ENCODE peak calls at places on chromosome 4, in seven cellular contexts. One of them, this sample, is unnamed.

GRCh38 chr4:176383273-176384077 is 63.7 kb downstream of the SPCS3 start:
- DNase-seq in GM13976: no peak
- DNase-seq in endothelial cell of umbilical vein: peak
- DNase-seq in fibroblast of lung: peak
- DNase-seq in cardiac muscle cell: peak
- DNase-seq in neural crest cell: no peak
- DNase-seq in right atrium auricular region: no peak
- DNase-seq in this sample: no peak

GRCh38 chr4:114272226-114272625 is 292.8 kb upstream of the ARSJ start:
- DNase-seq in fibroblast of lung: peak
- DNase-seq in neural crest cell: no peak
- DNase-seq in endothelial cell of umbilical vein: peak
- DNase-seq in right atrium auricular region: no peak
- DNase-seq in cardiac muscle cell: peak
- DNase-seq in GM13976: no peak
- DNase-seq in this sample: no peak

GRCh38 chr4:185809517-185810071 is 2.4 kb downstream of the SORBS2 start:
- DNase-seq in right atrium auricular region: no peak
- DNase-seq in cardiac muscle cell: no peak
- DNase-seq in fibroblast of lung: no peak
- DNase-seq in neural crest cell: no peak
- DNase-seq in endothelial cell of umbilical vein: no peak
- DNase-seq in GM13976: no peak
- DNase-seq in this sample: no peak

GRCh38 chr4:98733601-98734000 is 75.2 kb upstream of the TSPAN5 start:
- DNase-seq in cardiac muscle cell: no peak
- DNase-seq in GM13976: no peak
- DNase-seq in endothelial cell of umbilical vein: no peak
- DNase-seq in neural crest cell: no peak
- DNase-seq in right atrium auricular region: no peak
- DNase-seq in fibroblast of lung: no peak
- DNase-seq in this sample: no peak

GRCh38 chr4:4502694-4503311 is 39.0 kb downstream of the STX18 start:
- DNase-seq in neural crest cell: no peak
- DNase-seq in cardiac muscle cell: peak
- DNase-seq in right atrium auricular region: no peak
- DNase-seq in GM13976: peak
- DNase-seq in fibroblast of lung: peak
- DNase-seq in endothelial cell of umbilical vein: peak
- DNase-seq in this sample: no peak

GRCh38 chr4:182752158-182752910 is 164.9 kb downstream of the DCTD start:
- DNase-seq in GM13976: no peak
- DNase-seq in endothelial cell of umbilical vein: peak
- DNase-seq in neural crest cell: no peak
- DNase-seq in right atrium auricular region: no peak
- DNase-seq in cardiac muscle cell: peak
- DNase-seq in fibroblast of lung: no peak
- DNase-seq in this sample: no peak

GRCh38 chr4:1200425-1201035 is 28.1 kb upstream of the SPON2 start:
- DNase-seq in GM13976: no peak
- DNase-seq in endothelial cell of umbilical vein: no peak
- DNase-seq in right atrium auricular region: peak
- DNase-seq in cardiac muscle cell: peak
- DNase-seq in fibroblast of lung: peak
- DNase-seq in neural crest cell: no peak
- DNase-seq in this sample: no peak

GRCh38 chr4:1754336-1754735 is 33.0 kb downstream of the TACC3 start:
- DNase-seq in neural crest cell: no peak
- DNase-seq in GM13976: no peak
- DNase-seq in fibroblast of lung: no peak
- DNase-seq in right atrium auricular region: no peak
- DNase-seq in endothelial cell of umbilical vein: no peak
- DNase-seq in cardiac muscle cell: no peak
- DNase-seq in this sample: no peak

GRCh38 chr4:89152972-89153371 is 41.6 kb downstream of the TIGD2 start:
- DNase-seq in fibroblast of lung: no peak
- DNase-seq in endothelial cell of umbilical vein: no peak
- DNase-seq in cardiac muscle cell: no peak
- DNase-seq in right atrium auricular region: no peak
- DNase-seq in neural crest cell: no peak
- DNase-seq in GM13976: no peak
- DNase-seq in this sample: no peak

GRCh38 chr4:101972791-101973190 is 182.3 kb downstream of the BANK1 start:
- DNase-seq in neural crest cell: no peak
- DNase-seq in GM13976: no peak
- DNase-seq in fibroblast of lung: no peak
- DNase-seq in endothelial cell of umbilical vein: no peak
- DNase-seq in cardiac muscle cell: no peak
- DNase-seq in right atrium auricular region: no peak
- DNase-seq in this sample: no peak

GRCh38 chr4:161815841-161816240 is 348.0 kb downstream of the FSTL5 start:
- DNase-seq in cardiac muscle cell: no peak
- DNase-seq in neural crest cell: no peak
- DNase-seq in GM13976: no peak
- DNase-seq in right atrium auricular region: no peak
- DNase-seq in endothelial cell of umbilical vein: no peak
- DNase-seq in fibroblast of lung: no peak
- DNase-seq in this sample: no peak

GRCh38 chr4:41212221-41213203 is 1.8 kb downstream of the APBB2 start:
- DNase-seq in neural crest cell: no peak
- DNase-seq in fibroblast of lung: peak
- DNase-seq in GM13976: peak
- DNase-seq in right atrium auricular region: no peak
- DNase-seq in endothelial cell of umbilical vein: peak
- DNase-seq in cardiac muscle cell: peak
- DNase-seq in this sample: peak

GRCh38 chr4:119728692-119729593 is 100.3 kb upstream of the PDE5A start:
- DNase-seq in endothelial cell of umbilical vein: no peak
- DNase-seq in GM13976: no peak
- DNase-seq in cardiac muscle cell: no peak
- DNase-seq in neural crest cell: no peak
- DNase-seq in right atrium auricular region: no peak
- DNase-seq in fibroblast of lung: peak
- DNase-seq in this sample: no peak

GRCh38 chr4:48109413-48110263 is 24.4 kb downstream of the TXK start:
- DNase-seq in GM13976: peak
- DNase-seq in fibroblast of lung: peak
- DNase-seq in right atrium auricular region: no peak
- DNase-seq in neural crest cell: no peak
- DNase-seq in endothelial cell of umbilical vein: peak
- DNase-seq in cardiac muscle cell: peak
- DNase-seq in this sample: peak

GRCh38 chr4:121936101-121936500 is 15.8 kb downstream of the TRPC3 start:
- DNase-seq in GM13976: no peak
- DNase-seq in endothelial cell of umbilical vein: no peak
- DNase-seq in fibroblast of lung: no peak
- DNase-seq in right atrium auricular region: no peak
- DNase-seq in neural crest cell: no peak
- DNase-seq in cardiac muscle cell: no peak
- DNase-seq in this sample: no peak

GRCh38 chr4:6331018-6331417 is 61.4 kb downstream of the WFS1 start:
- DNase-seq in right atrium auricular region: no peak
- DNase-seq in GM13976: peak
- DNase-seq in fibroblast of lung: no peak
- DNase-seq in cardiac muscle cell: peak
- DNase-seq in neural crest cell: no peak
- DNase-seq in endothelial cell of umbilical vein: no peak
- DNase-seq in this sample: peak

GRCh38 chr4:84582988-84583870 is at the start of gene CDS1:
- DNase-seq in neural crest cell: peak
- DNase-seq in GM13976: no peak
- DNase-seq in right atrium auricular region: no peak
- DNase-seq in endothelial cell of umbilical vein: no peak
- DNase-seq in cardiac muscle cell: no peak
- DNase-seq in fibroblast of lung: no peak
- DNase-seq in this sample: peak

GRCh38 chr4:98614655-98615054 is 43.8 kb downstream of the TSPAN5 start:
- DNase-seq in neural crest cell: no peak
- DNase-seq in right atrium auricular region: no peak
- DNase-seq in endothelial cell of umbilical vein: no peak
- DNase-seq in GM13976: no peak
- DNase-seq in fibroblast of lung: no peak
- DNase-seq in cardiac muscle cell: no peak
- DNase-seq in this sample: no peak

GRCh38 chr4:98728433-98728832 is 70.0 kb upstream of the TSPAN5 start:
- DNase-seq in fibroblast of lung: peak
- DNase-seq in GM13976: no peak
- DNase-seq in cardiac muscle cell: peak
- DNase-seq in endothelial cell of umbilical vein: peak
- DNase-seq in right atrium auricular region: no peak
- DNase-seq in neural crest cell: no peak
- DNase-seq in this sample: no peak

GRCh38 chr4:185115827-185116232 is 27.2 kb upstream of the SLC25A4 start:
- DNase-seq in cardiac muscle cell: peak
- DNase-seq in neural crest cell: peak
- DNase-seq in endothelial cell of umbilical vein: peak
- DNase-seq in GM13976: no peak
- DNase-seq in fibroblast of lung: peak
- DNase-seq in right atrium auricular region: peak
- DNase-seq in this sample: no peak

DNA sequence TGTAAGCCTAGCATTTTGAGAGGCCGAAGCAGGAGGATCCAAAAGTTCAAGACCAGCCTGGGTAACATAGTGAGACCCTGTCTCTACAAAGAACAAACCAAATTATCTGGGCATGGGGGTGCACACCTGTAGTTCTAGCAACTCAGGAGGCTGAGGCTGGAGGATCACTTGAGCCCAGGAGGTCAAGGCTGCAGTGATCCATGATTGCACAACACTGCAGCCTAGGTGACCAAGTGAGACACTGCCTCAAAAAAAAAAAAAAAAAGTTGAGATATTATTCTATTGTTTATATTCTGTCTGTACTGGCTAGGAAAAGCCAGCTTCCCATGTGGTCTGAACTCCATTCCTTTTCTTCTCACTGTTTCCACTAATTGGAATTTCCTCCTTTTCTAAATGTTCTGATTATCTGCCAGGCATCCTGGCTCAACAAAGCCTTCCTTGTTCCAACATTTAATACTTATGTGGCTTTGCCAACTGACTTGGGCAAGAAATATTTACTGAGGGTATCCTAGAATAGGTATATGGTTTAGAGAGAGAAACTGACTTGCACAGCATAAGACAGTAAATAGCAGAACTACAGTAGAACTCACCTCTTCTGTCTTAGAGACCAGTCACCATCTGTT is 175.2 kb upstream of the ADAMTS3 start:
- DNase-seq in neural crest cell: no peak
- DNase-seq in GM13976: no peak
- DNase-seq in right atrium auricular region: no peak
- DNase-seq in endothelial cell of umbilical vein: peak
- DNase-seq in fibroblast of lung: no peak
- DNase-seq in cardiac muscle cell: peak
- DNase-seq in this sample: no peak
- TF ChIP-seq CTCF in neural crest cell: no peak
- TF ChIP-seq CTCF in GM13976: no peak
- TF ChIP-seq CTCF in right atrium auricular region: no peak
- TF ChIP-seq CTCF in endothelial cell of umbilical vein: no peak
- TF ChIP-seq CTCF in fibroblast of lung: no peak
- TF ChIP-seq CTCF in cardiac muscle cell: no peak
- TF ChIP-seq CTCF in this sample: no peak

DNA sequence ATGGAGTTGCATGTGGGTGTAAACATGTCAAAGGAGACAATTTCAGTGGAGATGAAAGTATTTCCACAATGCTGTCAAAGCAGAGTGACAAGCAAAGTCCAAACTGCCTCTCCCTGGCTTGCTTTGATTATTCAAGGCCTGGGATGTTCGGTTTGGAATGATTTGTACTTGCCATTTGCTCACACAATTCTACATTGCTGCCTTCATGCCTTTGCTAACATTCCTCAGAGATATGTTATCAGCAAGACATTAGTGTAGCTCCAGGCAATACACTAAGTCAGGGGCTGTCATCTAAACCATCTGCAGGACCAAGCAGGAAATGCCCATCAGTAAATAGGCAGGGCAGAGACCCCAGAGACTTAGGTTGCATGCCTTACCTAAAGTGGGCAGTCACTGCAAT is 79.6 kb upstream of the C1QTNF7 start:
- DNase-seq in cardiac muscle cell: no peak
- DNase-seq in endothelial cell of umbilical vein: no peak
- DNase-seq in neural crest cell: no peak
- DNase-seq in right atrium auricular region: no peak
- DNase-seq in GM13976: no peak
- DNase-seq in fibroblast of lung: no peak
- DNase-seq in this sample: no peak
- TF ChIP-seq CTCF in cardiac muscle cell: no peak
- TF ChIP-seq CTCF in endothelial cell of umbilical vein: no peak
- TF ChIP-seq CTCF in neural crest cell: no peak
- TF ChIP-seq CTCF in right atrium auricular region: no peak
- TF ChIP-seq CTCF in GM13976: no peak
- TF ChIP-seq CTCF in fibroblast of lung: no peak
- TF ChIP-seq CTCF in this sample: no peak

DNA sequence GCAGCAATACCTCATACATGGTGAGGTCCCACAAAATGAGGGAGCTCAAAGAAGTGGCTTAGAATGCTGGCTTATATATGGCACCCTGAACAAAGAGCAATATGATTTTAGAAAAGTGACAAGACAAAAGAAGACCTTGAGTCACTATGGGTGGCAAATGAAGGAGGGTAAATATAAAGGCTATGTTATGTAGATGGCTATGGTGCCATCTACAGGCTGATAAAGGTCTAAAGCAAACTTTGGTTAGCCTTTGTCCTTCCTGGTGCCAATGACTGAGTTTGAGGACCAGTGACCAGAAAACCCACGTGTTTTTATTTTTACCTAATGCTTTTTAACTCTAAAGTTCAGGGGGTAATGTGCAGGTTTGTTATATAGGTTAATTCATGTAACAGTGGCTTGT is 151.8 kb downstream of the CCNG2 start:
- DNase-seq in endothelial cell of umbilical vein: peak
- DNase-seq in neural crest cell: no peak
- DNase-seq in GM13976: peak
- DNase-seq in fibroblast of lung: peak
- DNase-seq in cardiac muscle cell: peak
- DNase-seq in right atrium auricular region: no peak
- DNase-seq in this sample: peak
- TF ChIP-seq CTCF in endothelial cell of umbilical vein: peak
- TF ChIP-seq CTCF in neural crest cell: peak
- TF ChIP-seq CTCF in GM13976: peak
- TF ChIP-seq CTCF in fibroblast of lung: peak
- TF ChIP-seq CTCF in cardiac muscle cell: peak
- TF ChIP-seq CTCF in right atrium auricular region: peak
- TF ChIP-seq CTCF in this sample: peak

GRCh38 chr4:24475756-24476155 is 108.6 kb downstream of the DHX15 start:
- DNase-seq in neural crest cell: no peak
- DNase-seq in fibroblast of lung: no peak
- DNase-seq in cardiac muscle cell: no peak
- DNase-seq in right atrium auricular region: no peak
- DNase-seq in endothelial cell of umbilical vein: no peak
- DNase-seq in GM13976: no peak
- DNase-seq in this sample: no peak
- TF ChIP-seq CTCF in neural crest cell: no peak
- TF ChIP-seq CTCF in fibroblast of lung: no peak
- TF ChIP-seq CTCF in cardiac muscle cell: no peak
- TF ChIP-seq CTCF in right atrium auricular region: no peak
- TF ChIP-seq CTCF in endothelial cell of umbilical vein: no peak
- TF ChIP-seq CTCF in GM13976: no peak
- TF ChIP-seq CTCF in this sample: no peak